ENCODE peak calls at places on chromosomes 12 and 14, in ten cellular contexts. G is Calu3; K is stimulated activated CD4-positive, alpha-beta T cell treated with anti-CD3 and anti-CD28 coated beads, Interleukin-2, amount 100 ng/mL, for 24 hours; E is stimulated activated CD8-positive, alpha-beta memory T cell treated with anti-CD3 and anti-CD28 coated beads, Interleukin-12 subunit alpha, Interleukin-12 subunit beta, amount 100 ng/mL, for 1 hour; X is 8988T; M is PC-3; Z is sciatic nerve; V is GM12891; H is GM04503; N is T-helper 9 cell. J is an unnamed sample.

GRCh38 chr12:8638951-8639350 is 23.7 kb downstream of the MFAP5 start:
- DNase-seq in G (no peak), K (no peak), E (no peak), X (no peak), M (no peak), Z (no peak), V (no peak), H (no peak), N (no peak), J (no peak)

GRCh38 chr12:126342866-126343265 is 1277.6 kb downstream of the AACS start:
- DNase-seq in G (no peak), K (no peak), E (no peak), X (no peak), M (no peak), Z (no peak), V (no peak), H (no peak), N (no peak), J (peak)

GRCh38 chr14:103561381-103562134 is 899 bp downstream of the BAG5 start:
- DNase-seq in G (peak), K (peak), E (no peak), X (no peak), M (peak), Z (no peak), V (peak), H (no peak), N (peak), J (no peak)

GRCh38 chr14:66575014-66575413 is 67.1 kb downstream of the GPHN start:
- DNase-seq in G (no peak), K (no peak), E (no peak), X (no peak), M (no peak), Z (no peak), V (no peak), H (no peak), N (no peak), J (no peak)

GRCh38 chr12:5912437-5913334 is 32.4 kb downstream of the ANO2 start:
- DNase-seq in G (no peak), K (no peak), E (no peak), X (no peak), M (peak), Z (no peak), V (no peak), H (no peak), N (no peak), J (no peak)

GRCh38 chr14:99819514-99819913 is 26.3 kb downstream of the EML1 start:
- DNase-seq in G (no peak), K (no peak), E (no peak), X (no peak), M (no peak), Z (no peak), V (no peak), H (no peak), N (no peak), J (no peak)

GRCh38 chr12:57139796-57140649 is 7.4 kb downstream of the LRP1-AS start:
- DNase-seq in G (no peak), K (no peak), E (no peak), X (peak), M (no peak), Z (no peak), V (no peak), H (no peak), N (no peak), J (no peak)

GRCh38 chr14:81859071-81859470 is 325.4 kb upstream of the SEL1L start:
- DNase-seq in G (no peak), K (no peak), E (no peak), X (no peak), M (no peak), Z (no peak), V (no peak), H (no peak), N (no peak), J (no peak)

J was measured in NCI-H345.